ENCODE peak calls at places on chromosomes 1 and 21, in four cellular contexts. F is A549, P is glutamatergic neuron, Z is body of pancreas. E is an unnamed sample.

GRCh38 chr1:209168204-209168603 is 415.3 kb upstream of the CAMK1G start:
- DNase-seq in F (no peak), P (no peak), Z (peak), E (no peak)

GRCh38 chr1:38608202-38608864 is 251.2 kb downstream of the RRAGC start:
- DNase-seq in F (no peak), P (peak), Z (no peak), E (peak)

GRCh38 chr1:201912832-201913231 is 24.1 kb downstream of the SHISA4 start:
- DNase-seq in F (no peak), P (no peak), Z (no peak), E (no peak)

GRCh38 chr1:228297242-228297641 is 89.4 kb downstream of the OBSCN start:
- DNase-seq in F (no peak), P (no peak), Z (no peak), E (no peak)

GRCh38 chr1:76006234-76006633 is 68.3 kb upstream of the ST6GALNAC3 start:
- DNase-seq in F (peak), P (no peak), Z (no peak), E (no peak)

GRCh38 chr21:37149411-37149810 is 76.4 kb downstream of the TTC3 start:
- DNase-seq in F (no peak), P (no peak), Z (no peak), E (no peak)

GRCh38 chr1:42427240-42427639 is 28.6 kb downstream of the ZMYND12 start:
- DNase-seq in F (no peak), P (no peak), Z (no peak), E (no peak)

GRCh38 chr1:25245809-25246599 is 1.2 kb downstream of the RSRP1 start:
- DNase-seq in F (peak), P (no peak), Z (no peak), E (no peak)

GRCh38 chr1:168733241-168733640 is 4.2 kb upstream of the DPT start:
- DNase-seq in F (no peak), P (no peak), Z (no peak), E (no peak)

GRCh38 chr1:87956072-87956471 is 627.4 kb downstream of the LMO4 start:
- DNase-seq in F (peak), P (no peak), Z (no peak), E (no peak)

GRCh38 chr1:97192872-97193572 is 471.4 kb downstream of the PTBP2 start:
- DNase-seq in F (peak), P (no peak), Z (peak), E (no peak)

GRCh38 chr1:243323481-243323880 is 67.6 kb downstream of the SDCCAG8 start:
- DNase-seq in F (no peak), P (no peak), Z (no peak), E (no peak)

GRCh38 chr21:34157456-34158025 is 84.2 kb downstream of the MRPS6 start:
- DNase-seq in F (no peak), P (no peak), Z (no peak), E (no peak)

GRCh38 chr1:32869844-32870614 is 683 bp downstream of the FNDC5 start:
- DNase-seq in F (no peak), P (peak), Z (no peak), E (no peak)

GRCh38 chr1:228902781-228903572 is 167.7 kb downstream of the RHOU start:
- DNase-seq in F (peak), P (no peak), Z (peak), E (no peak)

GRCh38 chr1:14930224-14930965 is 223.2 kb upstream of the TMEM51 start:
- DNase-seq in F (no peak), P (peak), Z (no peak), E (no peak)

GRCh38 chr1:85585845-85586244 is 5.3 kb downstream of the CCN1 start:
- DNase-seq in F (no peak), P (no peak), Z (no peak), E (no peak)

GRCh38 chr21:23936224-23936623 is 1671.1 kb downstream of the MRPL39 start:
- DNase-seq in F (peak), P (no peak), Z (no peak), E (no peak)

GRCh38 chr1:921011-921837 is 2.5 kb upstream of the SAMD11 start:
- DNase-seq in F (peak), P (peak), Z (peak), E (peak)

GRCh38 chr1:16075337-16076002 is 2.0 kb upstream of the FAM131C start:
- DNase-seq in F (no peak), P (no peak), Z (peak), E (no peak)

GRCh38 chr1:212030936-212031528 is 4.3 kb downstream of the INTS7 start:
- DNase-seq in F (peak), P (no peak), Z (no peak), E (no peak)

GRCh38 chr1:58809327-58810040 is 25.6 kb upstream of the JUN start:
- DNase-seq in F (no peak), P (no peak), Z (no peak), E (no peak)

GRCh38 chr1:206974154-206974553 is 3.9 kb upstream of the FCAMR start:
- DNase-seq in F (no peak), P (no peak), Z (no peak), E (no peak)

GRCh38 chr1:192489748-192490147 is 85.8 kb upstream of the RGS1 start:
- DNase-seq in F (peak), P (peak), Z (peak), E (no peak)

GRCh38 chr1:94819945-94820746 is at the start of gene SLC44A3:
- DNase-seq in F (peak), P (peak), Z (peak), E (peak)

GRCh38 chr1:1171551-1172340 is 1.9 kb upstream of the TTLL10 start:
- DNase-seq in F (no peak), P (no peak), Z (peak), E (no peak)

GRCh38 chr1:230878584-230878975 is 10.3 kb upstream of the C1orf198 start:
- DNase-seq in F (no peak), P (no peak), Z (peak), E (no peak)

DNA sequence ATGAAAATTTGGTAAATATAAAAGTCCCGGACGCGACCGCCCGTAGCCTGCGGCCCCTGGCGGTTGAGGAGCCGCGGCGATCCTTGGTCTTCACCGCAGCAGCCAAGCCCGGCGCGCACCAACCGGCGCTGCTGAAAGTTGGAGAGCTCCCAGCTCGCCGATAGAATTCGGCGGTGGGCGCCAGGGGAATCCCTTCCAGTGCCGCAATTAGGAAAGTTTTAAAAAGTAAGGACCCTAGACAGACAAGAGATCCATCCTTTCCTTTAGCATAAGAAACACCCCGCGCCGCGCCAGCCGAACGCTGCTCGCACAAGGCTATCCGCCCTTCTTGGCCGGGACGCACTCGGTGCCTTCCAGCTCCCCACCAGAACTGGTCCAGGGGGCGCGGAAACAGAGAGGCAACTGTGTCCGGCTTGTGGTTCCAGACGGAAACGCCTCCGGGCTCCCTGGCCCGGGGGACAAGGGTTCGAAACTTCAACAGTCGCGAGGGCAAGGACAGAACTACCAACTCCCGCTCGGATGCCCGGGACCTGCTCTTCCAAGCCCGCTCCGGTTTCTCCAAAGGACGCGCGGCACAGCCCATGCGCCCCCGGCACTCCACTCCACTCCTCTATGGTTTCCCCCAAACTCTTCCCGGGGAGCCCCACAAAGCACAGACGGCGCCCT is 1.7 kb downstream of the FAM78B start:
- DNase-seq in F (peak), P (peak), Z (peak), E (peak)
- TF ChIP-seq CTCF in F (peak), P (peak), Z (peak), E (peak)

GRCh38 chr1:177921590-177921989 is 48.3 kb downstream of the SEC16B start:
- DNase-seq in F (no peak), P (no peak), Z (no peak), E (no peak)
- TF ChIP-seq CTCF in F (no peak), P (no peak), Z (no peak), E (no peak)

GRCh38 chr1:66276229-66276628 is 257.7 kb upstream of the SGIP1 start:
- DNase-seq in F (no peak), P (no peak), Z (no peak), E (no peak)
- TF ChIP-seq CTCF in F (no peak), P (no peak), Z (no peak), E (no peak)

GRCh38 chr1:153619171-153619570 is 3.0 kb upstream of the S100A14 start:
- DNase-seq in F (no peak), P (no peak), Z (no peak), E (no peak)

GRCh38 chr1:153616144-153616884 is at the start of gene S100A14:
- DNase-seq in F (no peak), P (no peak), Z (peak), E (no peak)

GRCh38 chr1:153615406-153615805 is 719 bp downstream of the S100A14 start:
- DNase-seq in F (no peak), P (no peak), Z (no peak), E (no peak)

GRCh38 chr1:153616885-153617428 is 832 bp upstream of the S100A14 start:
- DNase-seq in F (no peak), P (no peak), Z (no peak), E (no peak)

DNA sequence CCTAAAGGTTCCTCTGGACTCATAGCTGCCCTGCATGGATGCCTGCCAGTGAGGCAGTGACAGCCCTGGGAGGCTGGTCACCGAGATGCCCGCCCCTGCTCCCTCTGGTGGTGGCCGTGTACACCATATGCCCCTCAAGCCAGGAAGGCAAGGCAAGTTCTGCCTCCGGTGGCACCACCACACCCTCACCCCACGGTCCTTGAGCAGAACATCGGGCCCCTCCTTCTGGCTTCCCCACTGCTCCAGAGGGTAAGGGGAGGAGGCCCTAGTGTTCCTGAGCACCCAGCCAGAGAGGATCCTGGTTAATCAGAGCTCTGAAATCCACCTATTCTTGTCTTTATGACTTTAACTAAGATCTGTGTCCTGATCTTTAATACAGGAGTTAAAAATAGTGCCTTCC is 1.6 kb upstream of the S100A14 start:
- DNase-seq in F (no peak), P (peak), Z (peak), E (peak)
- TF ChIP-seq CTCF in F (no peak), P (peak), Z (no peak), E (peak)

GRCh38 chr1:66752000-66752592 is at the start of gene DYNLT5:
- DNase-seq in F (no peak), P (peak), Z (peak), E (peak)
- TF ChIP-seq CTCF in F (no peak), P (no peak), Z (no peak), E (peak)

GRCh38 chr1:156420209-156421061 is 51.4 kb downstream of the RHBG start:
- DNase-seq in F (no peak), P (no peak), Z (no peak), E (no peak)
- TF ChIP-seq CTCF in F (no peak), P (no peak), Z (no peak), E (no peak)

GRCh38 chr1:47675047-47675675 is 237.3 kb downstream of the FOXD2 start:
- DNase-seq in F (no peak), P (no peak), Z (no peak), E (no peak)
- TF ChIP-seq CTCF in F (no peak), P (no peak), Z (no peak), E (no peak)

GRCh38 chr1:247531937-247532336 is 4.3 kb downstream of the OR2C3 start:
- DNase-seq in F (peak), P (no peak), Z (no peak), E (no peak)
- TF ChIP-seq CTCF in F (no peak), P (no peak), Z (no peak), E (no peak)

GRCh38 chr1:54359393-54360162 is 46.6 kb downstream of the SSBP3 start:
- DNase-seq in F (no peak), P (no peak), Z (no peak), E (no peak)
- TF ChIP-seq CTCF in F (no peak), P (no peak), Z (no peak), E (no peak)